ENCODE peak calls at places on chromosomes 7 and 10, in nine cellular contexts. V is colonic mucosa; M is Caco-2; I is left ventricle myocardium inferior; O is uterus; G is PC-9; K is sigmoid colon; E is CD8-positive, alpha-beta T cell; Z is hepatocyte. H is an unnamed sample. For H3K4me1 and H3K27me3, the result is how much of the 10 kb centered on the place peaks cover.

GRCh38 chr10:75978213-75978612 is 546.8 kb downstream of the LRMDA start:
- DNase-seq in V (no peak), M (no peak), I (no peak), O (no peak), G (no peak), K (no peak), E (no peak), Z (no peak), H (peak)

GRCh38 chr10:123682477-123682876 is 16.3 kb downstream of the GPR26 start:
- DNase-seq in V (no peak), M (no peak), I (no peak), O (no peak), G (no peak), K (no peak), E (no peak), Z (no peak), H (no peak)

GRCh38 chr7:50653997-50654425 is 88.8 kb upstream of the DDC start:
- DNase-seq in V (peak), M (no peak), I (peak), O (peak), G (no peak), K (peak), E (no peak), Z (peak), H (no peak)

GRCh38 chr7:127654404-127655392 is 2.7 kb downstream of the SND1 start:
- DNase-seq in V (no peak), M (no peak), I (no peak), O (no peak), G (no peak), K (no peak), E (no peak), Z (no peak), H (peak)

GRCh38 chr10:7184660-7185366 is 226.0 kb downstream of the SFMBT2 start:
- DNase-seq in V (no peak), M (no peak), I (no peak), O (no peak), G (no peak), K (no peak), E (no peak), Z (no peak), H (no peak)

GRCh38 chr10:96642973-96643372 is 56.2 kb upstream of the TM9SF3 start:
- DNase-seq in V (peak), M (peak), I (peak), O (peak), G (no peak), K (peak), E (peak), Z (peak), H (no peak)

GRCh38 chr10:5595591-5596590 is 70.5 kb downstream of the ASB13 start:
- DNase-seq in V (no peak), M (no peak), I (no peak), O (no peak), G (peak), K (no peak), E (no peak), Z (no peak), H (peak)

GRCh38 chr10:84308481-84309304 is 19.7 kb upstream of the CCSER2 start:
- DNase-seq in V (peak), M (no peak), I (peak), O (no peak), G (no peak), K (no peak), E (peak), Z (no peak), H (no peak)

GRCh38 chr10:80536361-80536835 is 1.3 kb upstream of the SH2D4B start:
- DNase-seq in V (peak), M (no peak), I (no peak), O (no peak), G (no peak), K (no peak), E (no peak), Z (no peak), H (no peak)

GRCh38 chr10:97765201-97765600 is 6.6 kb downstream of the SFRP5 start:
- DNase-seq in V (peak), M (no peak), I (no peak), O (no peak), G (no peak), K (no peak), E (no peak), Z (no peak), H (no peak)

GRCh38 chr7:146773506-146773905 is 656.9 kb downstream of the CNTNAP2 start:
- DNase-seq in V (no peak), M (no peak), I (no peak), O (no peak), G (peak), K (no peak), E (no peak), Z (no peak), H (no peak)

GRCh38 chr7:114088541-114088940 is 169.7 kb upstream of the PPP1R3A start:
- DNase-seq in V (no peak), M (no peak), I (no peak), O (no peak), G (no peak), K (no peak), E (no peak), Z (no peak), H (no peak)

GRCh38 chr10:14860782-14861181 is 17.9 kb upstream of the SUV39H2 start:
- DNase-seq in V (peak), M (no peak), I (no peak), O (no peak), G (no peak), K (no peak), E (no peak), Z (peak), H (no peak)

GRCh38 chr7:40717242-40717641 is 582.4 kb downstream of the SUGCT start:
- DNase-seq in V (peak), M (peak), I (peak), O (peak), G (peak), K (no peak), E (no peak), Z (peak), H (peak)

GRCh38 chr7:70940597-70940996 is 191.3 kb upstream of the GALNT17 start:
- DNase-seq in V (no peak), M (no peak), I (no peak), O (no peak), G (no peak), K (no peak), E (no peak), Z (no peak), H (no peak)

GRCh38 chr7:88337556-88337955 is 30.9 kb upstream of the STEAP4 start:
- DNase-seq in V (no peak), M (no peak), I (no peak), O (no peak), G (peak), K (no peak), E (no peak), Z (no peak), H (peak)

GRCh38 chr10:48542471-48543210 is 62.2 kb downstream of the ARHGAP22 start:
- DNase-seq in V (no peak), M (no peak), I (no peak), O (no peak), G (no peak), K (peak), E (no peak), Z (no peak), H (no peak)

GRCh38 chr7:29332875-29333482 is 138.4 kb downstream of the CHN2 start:
- DNase-seq in V (no peak), M (no peak), I (no peak), O (no peak), G (no peak), K (no peak), E (no peak), Z (no peak), H (no peak)

GRCh38 chr7:29335188-29336083 is 140.9 kb downstream of the CHN2 start:
- DNase-seq in V (no peak), M (no peak), I (no peak), O (no peak), G (no peak), K (no peak), E (no peak), Z (no peak), H (no peak)

GRCh38 chr7:29340691-29341090 is 146.1 kb downstream of the CHN2 start:
- DNase-seq in V (no peak), M (no peak), I (no peak), O (no peak), G (no peak), K (no peak), E (no peak), Z (no peak), H (no peak)

GRCh38 chr7:29337628-29338116 is 143.1 kb downstream of the CHN2 start:
- DNase-seq in V (no peak), M (no peak), I (no peak), O (no peak), G (no peak), K (no peak), E (peak), Z (no peak), H (no peak)

DNA sequence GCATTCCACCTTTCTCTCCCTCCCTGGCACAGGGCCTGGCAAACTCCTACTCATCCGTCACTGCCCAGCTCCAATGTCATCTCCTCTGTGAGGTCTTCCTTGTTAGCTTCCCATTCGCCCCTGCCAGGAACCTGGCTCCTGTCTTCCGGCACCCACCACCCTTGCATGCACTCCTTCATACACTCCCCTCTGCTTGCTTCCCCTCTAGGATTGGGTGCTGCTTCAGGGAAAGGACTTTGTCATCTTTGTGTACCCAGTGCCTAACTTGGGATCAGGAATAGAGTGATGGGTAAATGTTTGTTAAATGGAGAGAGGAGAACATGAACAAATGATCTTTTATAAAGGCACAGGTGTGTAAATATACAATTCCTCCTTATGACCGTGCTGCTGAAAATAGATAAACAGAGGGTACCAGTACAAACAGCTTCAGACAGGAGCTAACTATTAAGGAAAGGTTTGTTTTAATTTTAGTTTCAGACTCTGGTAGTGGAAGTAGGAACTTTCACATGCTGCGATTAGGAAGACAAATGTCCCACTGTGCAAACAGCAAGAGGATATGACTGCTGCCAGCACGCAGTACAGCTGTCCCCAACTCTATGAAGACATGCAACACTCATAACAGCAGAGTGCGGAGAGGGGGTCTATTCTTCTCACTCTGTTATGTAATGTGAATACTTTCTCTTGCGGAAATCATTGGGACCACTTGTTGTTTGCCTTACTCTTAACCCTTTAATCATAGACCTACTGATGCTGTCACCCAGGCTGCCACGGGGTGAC is 142.5 kb downstream of the CHN2 start:
- DNase-seq in V (no peak), M (peak), I (no peak), O (no peak), G (no peak), K (no peak), E (peak), Z (no peak), H (no peak)
- H3K4me1 ChIP-seq in V (under half), M (under half), I (under half), O (under half), G (under half), K (under half), E (under half), Z (under half), H (under half)

DNA sequence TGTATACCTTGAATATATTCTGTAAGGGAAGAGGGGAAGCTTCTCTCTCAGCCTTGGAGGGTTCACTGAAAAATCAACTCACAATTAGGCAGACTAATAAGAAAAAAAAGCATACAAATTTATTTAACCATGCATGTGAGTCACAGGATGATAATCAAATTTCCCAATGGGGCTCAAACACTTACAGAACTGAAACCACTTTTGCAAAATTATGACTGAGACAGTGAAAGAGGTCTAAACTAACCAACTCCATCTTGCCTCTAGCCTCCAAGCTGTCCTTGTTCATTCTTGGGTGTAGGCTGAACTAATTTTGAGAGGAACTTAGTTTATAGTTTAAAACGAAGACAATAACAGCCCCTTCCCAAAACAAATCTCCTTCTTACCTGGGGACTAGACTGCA is 618.3 kb upstream of the AUTS2 start:
- DNase-seq in V (no peak), M (no peak), I (no peak), O (no peak), G (peak), K (no peak), E (no peak), Z (no peak), H (no peak)
- TF ChIP-seq CTCF in V (no peak), M (no peak), I (no peak), O (no peak), G (no peak), K (no peak), E (no peak), Z (no peak), H (no peak)

GRCh38 chr10:117541405-117541908 is 1.1 kb upstream of the EMX2 start:
- DNase-seq in V (no peak), M (peak), I (no peak), O (peak), G (no peak), K (no peak), E (no peak), Z (no peak), H (peak)
- H3K27me3 ChIP-seq in V (half or more), M (under half), I (half or more), O (under half), G (under half), K (half or more), E (under half), Z (half or more), H (under half)

GRCh38 chr7:131011976-131012375 is 278.0 kb upstream of the KLF14 start:
- DNase-seq in V (no peak), M (no peak), I (no peak), O (no peak), G (peak), K (no peak), E (peak), Z (peak), H (peak)

GRCh38 chr7:131013716-131014115 is 279.7 kb upstream of the KLF14 start:
- DNase-seq in V (no peak), M (no peak), I (no peak), O (no peak), G (no peak), K (no peak), E (no peak), Z (no peak), H (no peak)

GRCh38 chr7:131012477-131013031 is 278.5 kb upstream of the KLF14 start:
- DNase-seq in V (no peak), M (no peak), I (no peak), O (no peak), G (no peak), K (no peak), E (no peak), Z (no peak), H (peak)

GRCh38 chr7:131016230-131016629 is 282.2 kb upstream of the KLF14 start:
- DNase-seq in V (no peak), M (no peak), I (no peak), O (no peak), G (peak), K (no peak), E (no peak), Z (no peak), H (no peak)

GRCh38 chr7:131015131-131015954 is 281.3 kb upstream of the KLF14 start:
- DNase-seq in V (no peak), M (no peak), I (no peak), O (no peak), G (peak), K (no peak), E (no peak), Z (no peak), H (no peak)
- H3K4me1 ChIP-seq in V (under half), M (under half), I (half or more), O (under half), G (half or more), K (half or more), E (half or more), Z (under half), H (under half)

GRCh38 chr10:86113044-86113443 is 253.6 kb downstream of the GRID1 start:
- DNase-seq in V (no peak), M (no peak), I (no peak), O (no peak), G (no peak), K (no peak), E (no peak), Z (no peak), H (no peak)

GRCh38 chr10:86111902-86112301 is 254.7 kb downstream of the GRID1 start:
- DNase-seq in V (no peak), M (no peak), I (no peak), O (no peak), G (no peak), K (no peak), E (no peak), Z (no peak), H (no peak)

GRCh38 chr10:86109421-86109820 is 257.2 kb downstream of the GRID1 start:
- DNase-seq in V (no peak), M (no peak), I (no peak), O (no peak), G (no peak), K (no peak), E (no peak), Z (no peak), H (no peak)

GRCh38 chr10:86108696-86109095 is 257.9 kb downstream of the GRID1 start:
- DNase-seq in V (no peak), M (no peak), I (no peak), O (no peak), G (no peak), K (no peak), E (no peak), Z (no peak), H (no peak)

DNA sequence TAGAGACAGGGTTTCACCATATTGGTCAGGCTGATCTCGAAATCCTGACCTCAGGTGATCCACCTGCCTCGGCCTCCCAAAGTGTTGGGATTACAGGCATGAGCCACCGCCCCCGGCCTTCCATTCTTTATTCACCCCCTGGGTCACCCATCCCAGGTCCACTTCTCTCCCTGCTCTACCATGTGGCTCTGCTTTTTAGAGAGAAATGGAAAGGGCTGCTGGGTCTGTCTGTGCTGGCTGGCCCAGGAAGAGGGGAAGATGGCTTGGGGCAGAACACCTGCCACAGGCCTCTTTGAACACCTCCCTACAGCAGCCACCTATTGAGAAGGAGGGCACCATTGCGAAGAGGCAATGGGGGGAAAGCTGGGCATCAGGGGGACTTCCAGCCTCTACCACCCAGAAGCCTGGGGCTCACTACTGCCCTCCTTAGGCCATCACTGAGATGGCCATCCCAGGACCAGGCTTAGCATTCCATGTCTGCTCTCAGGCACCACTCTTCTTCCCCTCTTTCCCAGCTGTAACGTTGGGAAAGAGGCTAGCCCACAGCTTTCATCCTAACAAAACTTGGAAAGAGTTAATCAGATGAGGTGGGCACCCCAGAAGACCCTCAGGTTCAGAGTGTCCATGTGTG is 256.3 kb downstream of the GRID1 start:
- DNase-seq in V (no peak), M (no peak), I (no peak), O (no peak), G (no peak), K (no peak), E (no peak), Z (no peak), H (no peak)
- TF ChIP-seq CTCF in V (no peak), M (no peak), I (no peak), O (no peak), G (no peak), K (no peak), E (no peak), Z (no peak), H (no peak)

DNA sequence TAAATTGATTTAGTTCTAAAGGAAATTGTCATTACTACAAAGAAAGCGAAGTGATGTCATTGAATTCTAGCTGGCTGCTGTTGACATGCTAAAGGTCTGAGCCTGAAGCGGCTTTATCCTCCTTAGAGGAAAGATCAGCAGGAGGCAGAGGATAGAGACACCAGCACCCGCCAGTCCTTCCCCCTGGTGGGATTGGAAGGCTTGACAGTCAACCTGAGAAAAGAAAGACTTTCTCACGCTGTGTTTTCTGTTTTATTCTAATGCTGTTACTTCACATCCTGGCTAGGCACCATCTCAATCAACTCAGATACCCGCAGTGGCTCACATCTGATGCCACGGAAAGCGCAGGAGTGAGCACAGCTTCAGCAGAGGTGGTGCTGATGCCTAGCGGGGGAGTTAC is 5.5 kb downstream of the HABP2 start:
- DNase-seq in V (no peak), M (no peak), I (no peak), O (no peak), G (no peak), K (no peak), E (no peak), Z (no peak), H (no peak)
- H3K27me3 ChIP-seq in V (under half), M (under half), I (half or more), O (under half), G (under half), K (under half), E (under half), Z (under half), H (under half)

GRCh38 chr7:151679868-151680534 is 160.3 kb upstream of the RHEB start:
- DNase-seq in V (no peak), M (no peak), I (no peak), O (no peak), G (peak), K (peak), E (no peak), Z (no peak), H (peak)
- H3K4me1 ChIP-seq in V (under half), M (under half), I (half or more), O (under half), G (under half), K (under half), E (under half), Z (under half), H (under half)

GRCh38 chr10:72809033-72809432 is 84.5 kb upstream of the OIT3 start:
- DNase-seq in V (no peak), M (no peak), I (no peak), O (no peak), G (no peak), K (no peak), E (no peak), Z (no peak), H (no peak)
- TF ChIP-seq CTCF in V (no peak), M (no peak), I (no peak), O (no peak), G (no peak), K (no peak), E (no peak), Z (no peak), H (no peak)

H was measured in foreskin keratinocyte.